ENCODE peak calls at places on chromosome 2, in six cellular contexts. T is NCI-H345; J is AML-193; Y is stimulated activated CD4-positive, alpha-beta T cell treated with anti-CD3 and anti-CD28 coated beads, Interleukin-15, amount 100 ng/mL, for 24 hours; N is lower leg skin; F is neural crest cell. Q is an unnamed sample.

GRCh38 chr2:164781394-164781793 is 60.2 kb downstream of the COBLL1 start:
- DNase-seq in N (no peak), J (no peak), Y (no peak), T (no peak), F (no peak), Q (no peak)

GRCh38 chr2:60262178-60262577 is 291.3 kb downstream of the BCL11A start:
- DNase-seq in T (peak), F (no peak), Y (no peak), N (no peak), J (no peak), Q (no peak)

GRCh38 chr2:217975626-217976025 is 27.2 kb downstream of the TNS1 start:
- DNase-seq in J (no peak), Y (no peak), T (no peak), N (no peak), F (no peak), Q (no peak)

GRCh38 chr2:145573608-145574007 is 1053.7 kb upstream of the ZEB2 start:
- DNase-seq in T (no peak), N (no peak), Y (no peak), J (no peak), F (no peak), Q (no peak)

GRCh38 chr2:72718906-72719305 is 106.9 kb downstream of the EXOC6B start:
- DNase-seq in T (no peak), J (no peak), F (no peak), N (no peak), Y (no peak), Q (no peak)

GRCh38 chr2:98650998-98651397 is 42.6 kb downstream of the UNC50 start:
- DNase-seq in Y (no peak), J (no peak), N (no peak), F (no peak), T (no peak), Q (no peak)

GRCh38 chr2:178836807-178837206 is 29.6 kb upstream of the TTN start:
- DNase-seq in Y (no peak), T (no peak), F (no peak), N (no peak), J (no peak), Q (no peak)

GRCh38 chr2:62038980-62039771 is 133.7 kb downstream of the COMMD1 start:
- DNase-seq in F (no peak), Y (peak), J (peak), N (no peak), T (no peak), Q (peak)

GRCh38 chr2:187553908-187554703 is at the start of gene TFPI:
- DNase-seq in T (no peak), J (peak), F (no peak), N (no peak), Y (no peak), Q (no peak)

GRCh38 chr2:98175811-98176210 is 88.8 kb downstream of the VWA3B start:
- DNase-seq in T (peak), F (no peak), J (no peak), N (no peak), Y (no peak), Q (peak)

GRCh38 chr2:115161531-115162453 is 719.4 kb downstream of the DPP10 start:
- DNase-seq in F (peak), T (no peak), Y (peak), N (no peak), J (no peak), Q (no peak)

GRCh38 chr2:9693138-9693520 is 62.3 kb upstream of the YWHAQ start:
- DNase-seq in F (no peak), N (peak), Y (peak), J (no peak), T (no peak), Q (peak)